ENCODE peak calls at places on chromosomes 2 and 18, in nine cellular contexts. M is mesenteric fat pad; N is GM12891; O is NCI-H1092; U is neural progenitor cell; S is fibroblast of lung; D is T-cell; X is activated T-helper 1 cell treated with anti-CD3 and anti-CD28 coated beads, Interleukin-2, amount 50 U/mL, for 16 hours; R is osteocyte. T is an unnamed sample.

GRCh38 chr2:100776445-100776844 is 43.5 kb upstream of the NPAS2 start:
- DNase-seq in O (no peak), S (no peak), R (no peak), U (no peak), M (no peak), X (no peak), N (no peak), D (no peak), T (no peak)

GRCh38 chr2:18682681-18683080 is 93.3 kb upstream of the NT5C1B start:
- DNase-seq in N (no peak), O (no peak), U (no peak), S (no peak), D (no peak), X (no peak), R (no peak), M (no peak), T (no peak)

GRCh38 chr2:236172866-236173733 is 4.9 kb upstream of the GBX2 start:
- DNase-seq in M (peak), O (no peak), X (no peak), N (no peak), S (no peak), R (no peak), D (no peak), U (peak), T (no peak)

GRCh38 chr2:168801961-168802824 is at the start of gene NOSTRIN:
- DNase-seq in D (no peak), N (no peak), M (no peak), R (no peak), U (no peak), S (peak), X (no peak), O (no peak), T (no peak)

GRCh38 chr18:2641638-2642037 is 13.9 kb upstream of the SMCHD1 start:
- DNase-seq in S (peak), X (no peak), D (no peak), M (no peak), U (no peak), O (no peak), N (peak), R (no peak), T (no peak)

GRCh38 chr2:146927080-146927714 is 917.6 kb upstream of the ACVR2A start:
- DNase-seq in S (peak), R (no peak), X (no peak), U (peak), O (peak), M (no peak), D (no peak), N (no peak), T (no peak)

GRCh38 chr2:13581471-13581870 is 864.7 kb downstream of the TRIB2 start:
- DNase-seq in D (no peak), R (no peak), U (peak), N (no peak), M (no peak), S (no peak), O (no peak), X (no peak), T (no peak)

GRCh38 chr18:69380324-69380723 is 20.4 kb upstream of the DOK6 start:
- DNase-seq in D (no peak), N (no peak), O (no peak), X (no peak), S (no peak), M (no peak), R (no peak), U (no peak), T (no peak)

GRCh38 chr2:47108638-47109372 is 46.3 kb downstream of the STPG4 start:
- DNase-seq in X (no peak), R (no peak), M (no peak), N (no peak), D (no peak), U (no peak), S (no peak), O (no peak), T (no peak)

GRCh38 chr2:106085441-106085911 is 108.6 kb downstream of the UXS1 start:
- DNase-seq in S (peak), R (no peak), M (no peak), N (no peak), U (peak), D (peak), X (no peak), O (no peak), T (no peak)

GRCh38 chr2:46813046-46813445 is 102.6 kb downstream of the MCFD2 start:
- DNase-seq in R (peak), S (peak), N (no peak), X (no peak), M (peak), D (no peak), U (no peak), O (no peak), T (peak)

GRCh38 chr2:95031726-95032116 is 6.2 kb downstream of the MAL start:
- DNase-seq in R (no peak), M (no peak), S (no peak), N (no peak), D (no peak), O (no peak), U (no peak), X (no peak), T (no peak)

GRCh38 chr2:47274054-47274779 is 119.1 kb upstream of the STPG4 start:
- DNase-seq in D (no peak), S (peak), U (no peak), N (no peak), R (no peak), O (no peak), X (no peak), M (peak), T (no peak)

GRCh38 chr18:44904768-44905167 is 224.1 kb downstream of the SETBP1 start:
- DNase-seq in M (no peak), S (no peak), O (no peak), U (no peak), R (no peak), X (no peak), D (no peak), N (no peak), T (no peak)

GRCh38 chr2:195674491-195675226 is 17.6 kb downstream of the SLC39A10 start:
- DNase-seq in U (no peak), O (no peak), S (peak), D (no peak), N (no peak), R (no peak), X (no peak), M (no peak), T (no peak)

GRCh38 chr2:23518481-23519333 is 133.7 kb downstream of the KLHL29 start:
- DNase-seq in O (no peak), R (no peak), S (no peak), U (no peak), D (no peak), M (no peak), N (no peak), X (no peak), T (no peak)

GRCh38 chr2:124805060-124805459 is 780.0 kb downstream of the CNTNAP5 start:
- DNase-seq in N (no peak), D (no peak), U (no peak), O (no peak), S (no peak), R (no peak), M (no peak), X (no peak), T (no peak)

GRCh38 chr18:48862116-48862515 is 88.6 kb downstream of the SMAD7 start:
- DNase-seq in N (no peak), U (no peak), M (no peak), O (no peak), S (no peak), R (no peak), D (no peak), X (no peak), T (no peak)

GRCh38 chr2:217530399-217531100 is 472.2 kb downstream of the TNS1 start:
- DNase-seq in U (no peak), D (no peak), M (no peak), X (no peak), O (no peak), N (no peak), S (no peak), R (no peak), T (no peak)

GRCh38 chr2:199273043-199273647 is 184.6 kb downstream of the SATB2 start:
- DNase-seq in S (peak), R (no peak), O (no peak), U (no peak), D (no peak), X (no peak), N (no peak), M (no peak), T (no peak)

GRCh38 chr2:238259085-238260020 is 19.5 kb upstream of the HES6 start:
- DNase-seq in U (no peak), S (no peak), X (no peak), D (no peak), O (no peak), N (no peak), M (no peak), R (no peak), T (no peak)

GRCh38 chr18:35588995-35589394 is 7.5 kb downstream of the GALNT1 start:
- DNase-seq in X (no peak), M (no peak), R (no peak), N (no peak), U (peak), O (no peak), S (no peak), D (peak), T (no peak)

GRCh38 chr2:170821631-170822291 is 5.1 kb downstream of the GAD1 start:
- DNase-seq in R (no peak), D (no peak), N (no peak), O (no peak), U (no peak), X (no peak), M (no peak), S (no peak), T (no peak)

GRCh38 chr2:98771771-98772521 is 41.0 kb upstream of the MGAT4A start:
- DNase-seq in N (no peak), R (no peak), U (no peak), D (peak), S (no peak), M (no peak), X (peak), O (no peak), T (no peak)

GRCh38 chr2:54904836-54905235 is 145.4 kb downstream of the RTN4 start:
- DNase-seq in O (no peak), M (no peak), R (no peak), N (no peak), S (no peak), X (no peak), D (no peak), U (no peak), T (no peak)

GRCh38 chr2:27870724-27871123 is 19.5 kb downstream of the RBKS start:
- DNase-seq in U (no peak), R (no peak), X (no peak), N (no peak), S (no peak), O (no peak), M (no peak), D (no peak), T (no peak)

GRCh38 chr2:85914916-85915315 is 26.1 kb upstream of the ST3GAL5 start:
- DNase-seq in R (no peak), M (no peak), N (no peak), X (no peak), S (no peak), D (no peak), O (no peak), U (no peak), T (no peak)

GRCh38 chr2:102154364-102154763 is 11.8 kb downstream of the IL1R1 start:
- DNase-seq in S (no peak), O (no peak), U (no peak), N (no peak), M (no peak), X (no peak), D (no peak), R (no peak), T (no peak)

GRCh38 chr2:55734726-55735125 is 41.1 kb upstream of the PNPT1 start:
- DNase-seq in R (no peak), D (no peak), S (no peak), M (no peak), U (no peak), X (no peak), O (no peak), N (no peak), T (no peak)

GRCh38 chr2:234955971-234956509 is 4.2 kb downstream of the SH3BP4 start:
- DNase-seq in R (no peak), O (no peak), M (peak), X (no peak), U (no peak), D (no peak), N (no peak), S (no peak), T (no peak)

GRCh38 chr18:41165625-41166024 is 789.4 kb upstream of the PIK3C3 start:
- DNase-seq in N (no peak), D (no peak), R (no peak), X (no peak), S (no peak), U (no peak), O (no peak), M (no peak), T (no peak)

GRCh38 chr2:220068877-220069276 is 441.4 kb downstream of the SLC4A3 start:
- DNase-seq in U (no peak), O (no peak), N (no peak), M (no peak), R (no peak), D (no peak), S (no peak), X (no peak), T (no peak)

GRCh38 chr2:126543081-126543480 is 112.9 kb upstream of the GYPC start:
- DNase-seq in O (no peak), M (no peak), S (peak), X (no peak), R (no peak), N (no peak), U (no peak), D (no peak), T (no peak)

GRCh38 chr18:58297198-58297597 is 253.2 kb downstream of the NEDD4L start:
- DNase-seq in M (no peak), N (no peak), O (no peak), U (no peak), D (no peak), R (no peak), S (peak), X (no peak), T (no peak)

GRCh38 chr2:88144914-88145497 is 17.1 kb upstream of the FABP1 start:
- DNase-seq in N (no peak), M (no peak), S (no peak), U (no peak), O (no peak), R (no peak), X (no peak), D (no peak), T (no peak)

GRCh38 chr2:236657801-236658200 is 88.2 kb downstream of the ACKR3 start:
- DNase-seq in M (no peak), O (no peak), D (no peak), U (no peak), R (no peak), S (no peak), X (no peak), N (no peak), T (no peak)

GRCh38 chr18:74353169-74353775 is 37.6 kb downstream of the C18orf63 start:
- DNase-seq in R (no peak), O (peak), N (no peak), M (no peak), X (no peak), S (peak), U (peak), D (peak), T (peak)

GRCh38 chr2:241063587-241063986 is 38.5 kb downstream of the MTERF4 start:
- DNase-seq in M (no peak), U (no peak), R (no peak), O (no peak), N (no peak), D (no peak), S (no peak), X (no peak), T (no peak)

GRCh38 chr2:237574894-237575868 is 8.8 kb downstream of the PRLH start:
- DNase-seq in M (no peak), N (no peak), D (no peak), X (no peak), R (no peak), U (no peak), O (no peak), S (no peak), T (no peak)

T was measured in DMS 273 treated with DMSO at 0.1 percent for 48 hours.